ENCODE peak calls at places on chromosome 13, in ten cellular contexts. F, U, E, L, X, P, G, B, H and Y are unnamed samples.

GRCh38 chr13:45398862-45399261 is 19.3 kb downstream of the SLC25A30 start:
- DNase-seq in F (no peak), U (no peak), E (no peak), L (no peak), X (no peak), P (no peak), G (no peak), B (no peak), H (peak), Y (no peak)

GRCh38 chr13:41029629-41030028 is 10.5 kb upstream of the ELF1 start:
- DNase-seq in F (no peak), U (no peak), E (no peak), L (no peak), X (no peak), P (peak), G (no peak), B (no peak), H (no peak), Y (no peak)

GRCh38 chr13:76425930-76426329 is 460.3 kb downstream of the KCTD12 start:
- DNase-seq in F (no peak), U (no peak), E (peak), L (no peak), X (no peak), P (no peak), G (no peak), B (no peak), H (no peak), Y (no peak)

GRCh38 chr13:20353973-20354372 is 121.9 kb upstream of the GJB6 start:
- DNase-seq in F (no peak), U (no peak), E (peak), L (no peak), X (no peak), P (no peak), G (no peak), B (no peak), H (peak), Y (no peak)

GRCh38 chr13:72255908-72256307 is 388.9 kb upstream of the DACH1 start:
- DNase-seq in F (no peak), U (no peak), E (no peak), L (no peak), X (no peak), P (peak), G (no peak), B (no peak), H (no peak), Y (no peak)

GRCh38 chr13:23477096-23477495 is 43.6 kb upstream of the SACS start:
- DNase-seq in F (no peak), U (no peak), E (peak), L (no peak), X (no peak), P (no peak), G (no peak), B (no peak), H (no peak), Y (no peak)

GRCh38 chr13:20721058-20721453 is 17.6 kb downstream of the IL17D start:
- DNase-seq in F (no peak), U (no peak), E (no peak), L (no peak), X (no peak), P (no peak), G (no peak), B (no peak), H (no peak), Y (peak)

GRCh38 chr13:72808917-72809500 is 27.1 kb downstream of the PIBF1 start:
- DNase-seq in F (no peak), U (no peak), E (peak), L (peak), X (no peak), P (no peak), G (no peak), B (no peak), H (peak), Y (no peak)

GRCh38 chr13:113743366-113744195 is 15.4 kb upstream of the TMEM255B start:
- DNase-seq in F (no peak), U (no peak), E (no peak), L (no peak), X (no peak), P (no peak), G (no peak), B (no peak), H (no peak), Y (no peak)

GRCh38 chr13:99778500-99778899 is 193.1 kb downstream of the ZIC5 start:
- DNase-seq in F (no peak), U (no peak), E (no peak), L (no peak), X (no peak), P (no peak), G (no peak), B (no peak), H (no peak), Y (no peak)

GRCh38 chr13:40966298-40966697 is 52.8 kb downstream of the ELF1 start:
- DNase-seq in F (no peak), U (no peak), E (no peak), L (no peak), X (no peak), P (no peak), G (no peak), B (no peak), H (no peak), Y (no peak)

GRCh38 chr13:75544681-75545333 is 4.8 kb upstream of the UCHL3 start:
- DNase-seq in F (no peak), U (no peak), E (peak), L (no peak), X (no peak), P (no peak), G (no peak), B (no peak), H (no peak), Y (no peak)

GRCh38 chr13:52447815-52448552 is 2.5 kb downstream of the VPS36 start:
- DNase-seq in F (no peak), U (no peak), E (no peak), L (no peak), X (no peak), P (no peak), G (no peak), B (no peak), H (no peak), Y (no peak)

GRCh38 chr13:21971662-21972635 is 301.1 kb downstream of the FGF9 start:
- DNase-seq in F (no peak), U (no peak), E (peak), L (no peak), X (no peak), P (no peak), G (no peak), B (no peak), H (no peak), Y (no peak)

GRCh38 chr13:28622286-28622685 is 36.6 kb upstream of the POMP start:
- DNase-seq in F (no peak), U (peak), E (no peak), L (no peak), X (no peak), P (no peak), G (no peak), B (no peak), H (no peak), Y (no peak)

GRCh38 chr13:26991508-26992181 is 180.0 kb downstream of the USP12 start:
- DNase-seq in F (peak), U (peak), E (peak), L (no peak), X (no peak), P (no peak), G (no peak), B (no peak), H (no peak), Y (peak)

GRCh38 chr13:95882121-95882520 is 171.1 kb downstream of the UGGT2 start:
- DNase-seq in F (no peak), U (peak), E (no peak), L (no peak), X (no peak), P (no peak), G (no peak), B (no peak), H (no peak), Y (no peak)

GRCh38 chr13:24110011-24110410 is 50.5 kb upstream of the SPATA13 start:
- DNase-seq in F (no peak), U (no peak), E (no peak), L (no peak), X (no peak), P (no peak), G (no peak), B (no peak), H (no peak), Y (no peak)

GRCh38 chr13:106530907-106531520 is 4.4 kb downstream of the EFNB2 start:
- DNase-seq in F (no peak), U (no peak), E (no peak), L (no peak), X (no peak), P (no peak), G (no peak), B (no peak), H (no peak), Y (no peak)

GRCh38 chr13:106528711-106529414 is 6.6 kb downstream of the EFNB2 start:
- DNase-seq in F (no peak), U (no peak), E (no peak), L (no peak), X (no peak), P (peak), G (no peak), B (no peak), H (no peak), Y (no peak)

GRCh38 chr13:106529415-106530208 is 5.8 kb downstream of the EFNB2 start:
- DNase-seq in F (no peak), U (no peak), E (no peak), L (no peak), X (no peak), P (no peak), G (no peak), B (no peak), H (no peak), Y (no peak)

GRCh38 chr13:106532111-106532929 is 3.1 kb downstream of the EFNB2 start:
- DNase-seq in F (peak), U (no peak), E (peak), L (no peak), X (no peak), P (peak), G (no peak), B (no peak), H (no peak), Y (no peak)

GRCh38 chr13:106530209-106530906 is 5.1 kb downstream of the EFNB2 start:
- DNase-seq in F (no peak), U (no peak), E (no peak), L (no peak), X (no peak), P (no peak), G (no peak), B (no peak), H (no peak), Y (no peak)
- H3K27ac ChIP-seq in F (no peak), U (peak), E (no peak), L (no peak), X (peak), P (peak), G (no peak), B (no peak), H (no peak), Y (peak)

GRCh38 chr13:30572859-30573275 is 44.9 kb upstream of the USPL1 start:
- DNase-seq in F (no peak), U (no peak), E (peak), L (no peak), X (no peak), P (no peak), G (no peak), B (no peak), H (peak), Y (no peak)
- H3K27ac ChIP-seq in F (peak), U (no peak), E (peak), L (peak), X (peak), P (no peak), G (peak), B (peak), H (peak), Y (no peak)

GRCh38 chr13:110499621-110500281 is 61.8 kb downstream of the RAB20 start:
- DNase-seq in F (no peak), U (no peak), E (peak), L (no peak), X (no peak), P (no peak), G (no peak), B (no peak), H (no peak), Y (no peak)

GRCh38 chr13:110498765-110499164 is 62.8 kb downstream of the RAB20 start:
- DNase-seq in F (no peak), U (no peak), E (no peak), L (no peak), X (no peak), P (no peak), G (no peak), B (no peak), H (no peak), Y (no peak)

GRCh38 chr13:110497003-110497402 is 64.5 kb downstream of the RAB20 start:
- DNase-seq in F (no peak), U (no peak), E (no peak), L (no peak), X (no peak), P (no peak), G (no peak), B (no peak), H (no peak), Y (no peak)

GRCh38 chr13:110496281-110496680 is 65.2 kb downstream of the RAB20 start:
- DNase-seq in F (no peak), U (no peak), E (no peak), L (no peak), X (no peak), P (no peak), G (no peak), B (no peak), H (no peak), Y (no peak)

DNA sequence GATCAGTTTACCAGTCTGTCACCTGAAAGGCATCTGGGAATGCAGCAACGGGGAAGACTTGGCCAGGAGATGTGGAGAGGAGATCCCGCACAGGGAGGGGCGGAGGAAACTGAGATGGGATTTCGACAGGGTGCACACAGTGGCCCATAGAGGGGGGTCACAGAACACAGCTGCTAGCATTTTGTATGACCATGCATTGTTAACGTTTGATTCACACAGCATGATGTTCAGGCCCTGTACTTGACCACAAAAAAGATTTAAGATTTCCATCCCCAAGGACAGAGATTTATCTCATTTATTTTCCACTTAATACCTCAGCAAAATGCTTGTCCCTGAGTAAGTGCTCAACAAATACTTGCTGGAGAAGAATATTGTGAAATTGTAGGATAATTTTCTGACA is 63.2 kb downstream of the RAB20 start:
- DNase-seq in F (no peak), U (no peak), E (peak), L (no peak), X (no peak), P (no peak), G (no peak), B (no peak), H (no peak), Y (no peak)
- H3K27ac ChIP-seq in F (no peak), U (no peak), E (no peak), L (no peak), X (no peak), P (no peak), G (no peak), B (no peak), H (no peak), Y (no peak)

DNA sequence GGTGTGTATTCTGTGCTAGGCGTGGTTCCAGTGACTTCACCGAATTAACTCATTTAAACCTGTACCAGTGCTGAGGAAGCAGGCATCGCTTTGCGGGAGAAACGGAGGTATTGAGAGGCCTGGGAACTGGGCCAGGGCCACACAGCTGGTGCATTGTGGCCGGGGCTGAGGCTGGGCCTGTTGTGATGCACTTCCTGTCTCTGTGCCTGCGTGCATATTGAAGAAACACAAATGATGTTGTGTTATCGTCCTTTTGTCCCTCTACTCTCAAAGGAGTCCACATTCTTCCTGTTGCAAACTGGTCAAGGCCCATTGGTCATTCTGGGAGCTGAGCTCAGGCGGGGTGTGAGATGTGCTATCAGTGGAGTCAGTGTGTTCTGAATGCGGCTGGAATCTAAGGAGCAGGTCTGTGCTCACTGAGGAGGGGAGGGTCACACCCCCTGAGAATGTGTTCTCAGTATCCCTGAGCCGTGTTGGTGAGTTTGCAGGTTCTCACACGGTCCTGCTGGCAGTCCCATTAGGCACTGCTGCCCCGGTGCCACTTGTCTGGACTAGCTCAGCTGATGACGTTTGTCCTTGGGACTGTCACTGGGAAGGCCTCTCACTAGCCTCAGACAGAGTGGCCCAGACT is 62.1 kb downstream of the ARHGEF7 start:
- DNase-seq in F (no peak), U (peak), E (peak), L (no peak), X (no peak), P (no peak), G (peak), B (peak), H (peak), Y (peak)
- H3K27ac ChIP-seq in F (peak), U (peak), E (no peak), L (no peak), X (peak), P (no peak), G (peak), B (peak), H (peak), Y (peak)

GRCh38 chr13:50691682-50692263 is 151.7 kb downstream of the DLEU7 start:
- DNase-seq in F (no peak), U (no peak), E (no peak), L (no peak), X (no peak), P (no peak), G (no peak), B (no peak), H (no peak), Y (no peak)

GRCh38 chr13:50693755-50694154 is 149.7 kb downstream of the DLEU7 start:
- DNase-seq in F (no peak), U (peak), E (no peak), L (no peak), X (no peak), P (no peak), G (no peak), B (no peak), H (no peak), Y (no peak)

GRCh38 chr13:50690020-50690419 is 153.5 kb downstream of the DLEU7 start:
- DNase-seq in F (no peak), U (no peak), E (no peak), L (no peak), X (no peak), P (no peak), G (no peak), B (no peak), H (no peak), Y (no peak)

GRCh38 chr13:50692396-50692915 is 151.0 kb downstream of the DLEU7 start:
- DNase-seq in F (no peak), U (no peak), E (no peak), L (no peak), X (no peak), P (no peak), G (no peak), B (no peak), H (no peak), Y (no peak)

DNA sequence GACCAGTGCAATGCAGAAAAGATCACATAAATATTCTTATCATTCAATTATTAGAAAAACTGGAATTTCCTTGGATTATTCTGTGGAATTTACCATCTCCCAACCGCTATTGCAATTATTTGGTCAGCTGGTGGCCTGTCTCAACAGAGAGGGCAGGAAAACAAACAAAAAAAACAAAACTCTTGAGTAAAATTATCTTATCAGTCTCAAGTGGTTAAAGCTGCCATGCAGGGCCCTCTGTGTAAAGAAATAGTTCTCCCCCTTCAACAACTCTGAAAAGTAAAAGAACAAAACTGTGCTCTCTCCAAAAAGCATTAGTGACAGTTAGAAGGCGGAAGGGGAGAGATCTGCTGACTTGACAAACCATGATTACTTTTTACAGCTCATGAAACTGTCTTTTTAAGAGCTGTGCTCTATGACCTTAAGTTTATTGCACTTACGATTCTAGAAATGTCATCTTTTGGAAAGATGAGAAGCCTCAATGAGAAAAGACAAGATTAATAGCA is 152.3 kb downstream of the DLEU7 start:
- DNase-seq in F (no peak), U (no peak), E (no peak), L (peak), X (no peak), P (no peak), G (no peak), B (no peak), H (no peak), Y (no peak)
- H3K27ac ChIP-seq in F (no peak), U (no peak), E (no peak), L (peak), X (no peak), P (peak), G (no peak), B (peak), H (no peak), Y (no peak)